ENCODE peak calls at places on chromosomes 6 and 20, in five cellular contexts. One of them, this sample, is unnamed.

GRCh38 chr6:159434410-159434809 is 258.6 kb downstream of the SOD2 start:
- DNase-seq in spleen: no peak
- DNase-seq in T follicular helper cell: no peak
- DNase-seq in left cardiac atrium: no peak
- DNase-seq in activated T-cell treated with anti-CD3 and anti-CD28 coated beads for 1 hour: no peak
- DNase-seq in this sample: no peak

GRCh38 chr6:125904871-125905270 is 51.7 kb upstream of the HINT3 start:
- DNase-seq in T follicular helper cell: no peak
- DNase-seq in left cardiac atrium: no peak
- DNase-seq in activated T-cell treated with anti-CD3 and anti-CD28 coated beads for 1 hour: no peak
- DNase-seq in spleen: no peak
- DNase-seq in this sample: no peak

GRCh38 chr20:53872081-53872541 is 198.3 kb downstream of the BCAS1 start:
- DNase-seq in left cardiac atrium: no peak
- DNase-seq in activated T-cell treated with anti-CD3 and anti-CD28 coated beads for 1 hour: no peak
- DNase-seq in spleen: no peak
- DNase-seq in T follicular helper cell: no peak
- DNase-seq in this sample: no peak

GRCh38 chr20:17614812-17615644 is 45.2 kb downstream of the DSTN start:
- DNase-seq in T follicular helper cell: no peak
- DNase-seq in activated T-cell treated with anti-CD3 and anti-CD28 coated beads for 1 hour: no peak
- DNase-seq in spleen: peak; percentile 76
- DNase-seq in left cardiac atrium: peak; percentile 34
- DNase-seq in this sample: peak; percentile 5

GRCh38 chr6:138769102-138769676 is 4.4 kb upstream of the CCDC28A start:
- DNase-seq in activated T-cell treated with anti-CD3 and anti-CD28 coated beads for 1 hour: no peak
- DNase-seq in left cardiac atrium: no peak
- DNase-seq in T follicular helper cell: no peak
- DNase-seq in spleen: no peak
- DNase-seq in this sample: no peak

GRCh38 chr6:111559193-111560097 is 46.2 kb downstream of the TRAF3IP2 start:
- DNase-seq in activated T-cell treated with anti-CD3 and anti-CD28 coated beads for 1 hour: no peak
- DNase-seq in left cardiac atrium: no peak
- DNase-seq in T follicular helper cell: no peak
- DNase-seq in spleen: no peak
- DNase-seq in this sample: no peak

GRCh38 chr6:146850238-146850896 is 251.6 kb downstream of the ADGB start:
- DNase-seq in spleen: no peak
- DNase-seq in activated T-cell treated with anti-CD3 and anti-CD28 coated beads for 1 hour: no peak
- DNase-seq in left cardiac atrium: no peak
- DNase-seq in T follicular helper cell: no peak
- DNase-seq in this sample: no peak

GRCh38 chr6:111874030-111874425 is 776 bp upstream of the FYN start:
- DNase-seq in left cardiac atrium: no peak
- DNase-seq in spleen: no peak
- DNase-seq in activated T-cell treated with anti-CD3 and anti-CD28 coated beads for 1 hour: peak; percentile 51
- DNase-seq in T follicular helper cell: peak; percentile 61
- DNase-seq in this sample: no peak

GRCh38 chr6:16651871-16652270 is 109.4 kb downstream of the ATXN1 start:
- DNase-seq in activated T-cell treated with anti-CD3 and anti-CD28 coated beads for 1 hour: no peak
- DNase-seq in left cardiac atrium: no peak
- DNase-seq in spleen: no peak
- DNase-seq in T follicular helper cell: no peak
- DNase-seq in this sample: no peak

GRCh38 chr6:16130932-16131387 is 2.1 kb downstream of the MYLIP start:
- DNase-seq in spleen: no peak
- DNase-seq in left cardiac atrium: no peak
- DNase-seq in activated T-cell treated with anti-CD3 and anti-CD28 coated beads for 1 hour: no peak
- DNase-seq in T follicular helper cell: peak; percentile 51
- DNase-seq in this sample: peak; percentile 20

GRCh38 chr6:131122007-131122406 is 13.3 kb upstream of the AKAP7 start:
- DNase-seq in activated T-cell treated with anti-CD3 and anti-CD28 coated beads for 1 hour: no peak
- DNase-seq in spleen: no peak
- DNase-seq in T follicular helper cell: no peak
- DNase-seq in left cardiac atrium: no peak
- DNase-seq in this sample: no peak

GRCh38 chr6:380234-381218 is 11.0 kb upstream of the IRF4 start:
- DNase-seq in T follicular helper cell: no peak
- DNase-seq in spleen: peak; percentile 73
- DNase-seq in activated T-cell treated with anti-CD3 and anti-CD28 coated beads for 1 hour: no peak
- DNase-seq in left cardiac atrium: no peak
- DNase-seq in this sample: no peak

GRCh38 chr20:3871549-3872265 is 17.5 kb upstream of the PANK2 start:
- DNase-seq in T follicular helper cell: no peak
- DNase-seq in activated T-cell treated with anti-CD3 and anti-CD28 coated beads for 1 hour: no peak
- DNase-seq in spleen: no peak
- DNase-seq in left cardiac atrium: no peak
- DNase-seq in this sample: no peak

GRCh38 chr20:39795401-39796272 is 833.5 kb downstream of the DHX35 start:
- DNase-seq in left cardiac atrium: peak; percentile 28
- DNase-seq in spleen: no peak
- DNase-seq in T follicular helper cell: no peak
- DNase-seq in activated T-cell treated with anti-CD3 and anti-CD28 coated beads for 1 hour: no peak
- DNase-seq in this sample: no peak

GRCh38 chr6:11423667-11424066 is 113.9 kb upstream of the TMEM170B start:
- DNase-seq in spleen: no peak
- DNase-seq in activated T-cell treated with anti-CD3 and anti-CD28 coated beads for 1 hour: no peak
- DNase-seq in T follicular helper cell: no peak
- DNase-seq in left cardiac atrium: no peak
- DNase-seq in this sample: no peak

GRCh38 chr20:37490670-37491350 is 30.2 kb upstream of the NNAT start:
- DNase-seq in activated T-cell treated with anti-CD3 and anti-CD28 coated beads for 1 hour: no peak
- DNase-seq in spleen: no peak
- DNase-seq in T follicular helper cell: no peak
- DNase-seq in left cardiac atrium: no peak
- DNase-seq in this sample: no peak

GRCh38 chr6:3032986-3033385 is 33.3 kb downstream of the NQO2 start:
- DNase-seq in left cardiac atrium: no peak
- DNase-seq in activated T-cell treated with anti-CD3 and anti-CD28 coated beads for 1 hour: no peak
- DNase-seq in T follicular helper cell: no peak
- DNase-seq in spleen: no peak
- DNase-seq in this sample: no peak

GRCh38 chr6:53042112-53042511 is 23.1 kb upstream of the FBXO9 start:
- DNase-seq in left cardiac atrium: no peak
- DNase-seq in T follicular helper cell: no peak
- DNase-seq in activated T-cell treated with anti-CD3 and anti-CD28 coated beads for 1 hour: no peak
- DNase-seq in spleen: no peak
- DNase-seq in this sample: no peak

GRCh38 chr20:33076662-33077398 is 2.6 kb upstream of the BPIFB4 start:
- DNase-seq in activated T-cell treated with anti-CD3 and anti-CD28 coated beads for 1 hour: no peak
- DNase-seq in T follicular helper cell: no peak
- DNase-seq in left cardiac atrium: no peak
- DNase-seq in spleen: peak; percentile 45
- DNase-seq in this sample: no peak

GRCh38 chr6:53464942-53465460 is 79.9 kb downstream of the GCLC start:
- DNase-seq in spleen: no peak
- DNase-seq in left cardiac atrium: peak; percentile 28
- DNase-seq in activated T-cell treated with anti-CD3 and anti-CD28 coated beads for 1 hour: no peak
- DNase-seq in T follicular helper cell: no peak
- DNase-seq in this sample: no peak

GRCh38 chr20:44646023-44646640 is 5.4 kb downstream of the ADA start:
- DNase-seq in spleen: peak; percentile 80
- DNase-seq in activated T-cell treated with anti-CD3 and anti-CD28 coated beads for 1 hour: no peak
- DNase-seq in left cardiac atrium: no peak
- DNase-seq in T follicular helper cell: no peak
- DNase-seq in this sample: no peak

GRCh38 chr6:122953766-122954165 is 42.3 kb upstream of the CLVS2 start:
- DNase-seq in left cardiac atrium: no peak
- DNase-seq in spleen: no peak
- DNase-seq in activated T-cell treated with anti-CD3 and anti-CD28 coated beads for 1 hour: no peak
- DNase-seq in T follicular helper cell: no peak
- DNase-seq in this sample: no peak

GRCh38 chr6:145490068-145490467 is 245.3 kb downstream of the EPM2A start:
- DNase-seq in spleen: no peak
- DNase-seq in left cardiac atrium: no peak
- DNase-seq in T follicular helper cell: no peak
- DNase-seq in activated T-cell treated with anti-CD3 and anti-CD28 coated beads for 1 hour: no peak
- DNase-seq in this sample: no peak

GRCh38 chr20:33068251-33068939 is 11.0 kb upstream of the BPIFB4 start:
- DNase-seq in left cardiac atrium: no peak
- DNase-seq in activated T-cell treated with anti-CD3 and anti-CD28 coated beads for 1 hour: no peak
- DNase-seq in T follicular helper cell: no peak
- DNase-seq in spleen: peak; percentile 47
- DNase-seq in this sample: no peak

GRCh38 chr6:26487466-26487865 is 12.6 kb upstream of the BTN1A1 start:
- DNase-seq in activated T-cell treated with anti-CD3 and anti-CD28 coated beads for 1 hour: no peak
- DNase-seq in left cardiac atrium: no peak
- DNase-seq in T follicular helper cell: no peak
- DNase-seq in spleen: no peak
- DNase-seq in this sample: no peak

This sample was measured in GM12891.